ENCODE peak calls at places on chromosomes 7 and 10, in nine cellular contexts. K is adrenal gland, Z is EH, F is H9, L is tibial nerve, D is left colon, P is iris pigment epithelial cell, R is memory B cell, N is SJSA1. C is an unnamed sample.

GRCh38 chr7:69739906-69740545 is 141.8 kb downstream of the AUTS2 start:
- DNase-seq in K (peak; percentile 81), Z (no peak), F (no peak), L (no peak), D (peak; percentile 44), P (no peak), R (peak; percentile 16), N (no peak), C (no peak)

GRCh38 chr7:43880596-43880995 is 11.3 kb upstream of the MRPS24 start:
- DNase-seq in K (no peak), Z (peak; percentile 83), F (no peak), L (no peak), D (no peak), P (peak; percentile 62), R (no peak), N (peak; percentile 31), C (no peak)

GRCh38 chr7:93890041-93890463 is 501 bp downstream of the TFPI2 start:
- DNase-seq in K (peak; percentile 40), Z (peak; percentile 27), F (peak; percentile 68), L (no peak), D (no peak), P (peak; percentile 79), R (no peak), N (peak; percentile 54), C (peak; percentile 20)

GRCh38 chr7:113710310-113711106 is 208.3 kb downstream of the PPP1R3A start:
- DNase-seq in K (peak; percentile 40), Z (peak; percentile 67), F (peak; percentile 54), L (no peak), D (no peak), P (peak; percentile 90), R (peak; percentile 24), N (peak; percentile 27), C (peak; percentile 46)

GRCh38 chr10:77902159-77902558 is 24.4 kb downstream of the DLG5 start:
- DNase-seq in K (no peak), Z (no peak), F (no peak), L (no peak), D (peak; percentile 53), P (no peak), R (no peak), N (no peak), C (no peak)

GRCh38 chr10:16663472-16663871 is 141.8 kb upstream of the C1QL3 start:
- DNase-seq in K (no peak), Z (no peak), F (no peak), L (no peak), D (no peak), P (no peak), R (no peak), N (no peak), C (no peak)

GRCh38 chr7:30079880-30080279 is 51.7 kb downstream of the PLEKHA8 start:
- DNase-seq in K (no peak), Z (no peak), F (no peak), L (no peak), D (no peak), P (no peak), R (no peak), N (no peak), C (no peak)

GRCh38 chr10:32073128-32073527 is 16.9 kb upstream of the KIF5B start:
- DNase-seq in K (no peak), Z (no peak), F (no peak), L (no peak), D (no peak), P (no peak), R (no peak), N (no peak), C (no peak)

GRCh38 chr7:2821161-2821841 is 22.8 kb downstream of the GNA12 start:
- DNase-seq in K (no peak), Z (peak; percentile 85), F (peak; percentile 77), L (no peak), D (no peak), P (peak; percentile 79), R (peak; percentile 25), N (peak; percentile 98), C (peak; percentile 13)

GRCh38 chr10:129511758-129512157 is 44.7 kb downstream of the MGMT start:
- DNase-seq in K (no peak), Z (no peak), F (no peak), L (no peak), D (no peak), P (no peak), R (no peak), N (no peak), C (no peak)

GRCh38 chr10:132868995-132869394 is 73.4 kb downstream of the CFAP46 start:
- DNase-seq in K (no peak), Z (no peak), F (peak; percentile 24), L (peak; percentile 5), D (peak; percentile 7), P (no peak), R (no peak), N (no peak), C (no peak)